ENCODE peak calls at places on chromosome X, in ten cellular contexts. M, T, B, N, X, E, Q, O, D and Z are unnamed samples.

GRCh38 chrX:12241026-12241425 is 102.8 kb downstream of the FRMPD4 start:
- DNase-seq in N (no peak), B (no peak), D (no peak), E (no peak), Q (no peak), M (no peak), X (no peak), T (no peak), O (no peak), Z (no peak)

GRCh38 chrX:107718156-107718621 is 57.4 kb downstream of the TSC22D3 start:
- DNase-seq in N (peak), E (peak), O (no peak), X (peak), D (peak), M (peak), B (peak), Q (peak), T (peak), Z (no peak)

GRCh38 chrX:11755724-11756123 is 2.3 kb upstream of the MSL3 start:
- DNase-seq in M (no peak), B (no peak), E (no peak), Q (no peak), N (no peak), T (no peak), O (no peak), X (no peak), D (no peak), Z (no peak)

GRCh38 chrX:130981836-130982235 is 76.3 kb upstream of the ARHGAP36 start:
- DNase-seq in Q (no peak), N (no peak), M (no peak), D (no peak), T (no peak), O (no peak), E (no peak), X (no peak), B (no peak), Z (no peak)

GRCh38 chrX:96987228-96987627 is 103.5 kb downstream of the RPA4 start:
- DNase-seq in M (no peak), T (no peak), O (no peak), B (no peak), D (no peak), X (no peak), Q (no peak), E (no peak), N (no peak), Z (no peak)

GRCh38 chrX:15451913-15452312 is 41.2 kb downstream of the PIR start:
- DNase-seq in D (no peak), O (no peak), M (no peak), E (no peak), N (peak), X (no peak), B (peak), T (no peak), Q (no peak), Z (no peak)

GRCh38 chrX:455199-455598 is 68.5 kb upstream of the PPP2R3B start:
- DNase-seq in E (no peak), D (no peak), T (no peak), O (no peak), X (no peak), M (no peak), N (no peak), Q (no peak), B (peak), Z (no peak)

GRCh38 chrX:53711446-53711845 is 24.9 kb upstream of the HUWE1 start:
- DNase-seq in O (no peak), X (no peak), M (no peak), D (no peak), E (no peak), Q (no peak), B (no peak), N (no peak), T (no peak), Z (no peak)

GRCh38 chrX:72126539-72127140 is 5.1 kb downstream of the RTL5 start:
- DNase-seq in O (peak), D (peak), X (peak), T (peak), N (peak), E (peak), B (peak), Q (peak), M (peak), Z (peak)

GRCh38 chrX:10496345-10496965 is 123.9 kb downstream of the MID1 start:
- DNase-seq in N (no peak), E (no peak), B (no peak), T (no peak), X (no peak), Q (no peak), M (no peak), O (no peak), D (no peak), Z (no peak)

GRCh38 chrX:124388562-124388961 is 42.2 kb downstream of the SH2D1A start:
- DNase-seq in D (peak), N (peak), B (peak), X (peak), O (no peak), Q (peak), T (no peak), M (peak), E (peak), Z (no peak)

GRCh38 chrX:119411959-119412358 is 12.8 kb downstream of the SLC25A43 start:
- DNase-seq in O (no peak), Q (no peak), N (no peak), E (no peak), M (no peak), X (peak), B (no peak), D (peak), T (no peak), Z (no peak)

GRCh38 chrX:31279359-31279758 is 207.5 kb upstream of the FTHL17 start:
- DNase-seq in B (no peak), E (no peak), O (no peak), N (no peak), X (no peak), T (no peak), Q (no peak), D (peak), M (no peak), Z (no peak)

GRCh38 chrX:48893556-48894348 is 3.8 kb downstream of the TIMM17B start:
- DNase-seq in N (no peak), O (no peak), D (no peak), M (no peak), X (no peak), E (no peak), T (no peak), B (no peak), Q (no peak), Z (no peak)

GRCh38 chrX:65821721-65822496 is 154.5 kb downstream of the MSN start:
- DNase-seq in M (peak), D (no peak), X (peak), T (no peak), B (no peak), N (peak), Q (no peak), E (no peak), O (no peak), Z (peak)

GRCh38 chrX:109732780-109733657 is at the start of gene ACSL4:
- DNase-seq in E (peak), X (peak), Q (peak), T (peak), N (peak), M (peak), O (peak), B (peak), D (peak), Z (peak)

GRCh38 chrX:49276671-49277519 is 7.3 kb downstream of the PPP1R3F start:
- DNase-seq in T (no peak), Q (peak), E (no peak), N (no peak), X (peak), O (no peak), M (no peak), D (no peak), B (peak), Z (no peak)

GRCh38 chrX:68921937-68922456 is 93.2 kb downstream of the EFNB1 start:
- DNase-seq in N (no peak), B (no peak), Q (no peak), T (no peak), O (no peak), D (no peak), E (no peak), X (no peak), M (no peak), Z (no peak)

GRCh38 chrX:13684361-13684760 is 4.6 kb upstream of the RAB9A start:
- DNase-seq in T (no peak), X (no peak), E (no peak), N (no peak), B (no peak), M (no peak), D (no peak), O (no peak), Q (no peak), Z (no peak)

GRCh38 chrX:129984196-129984962 is 1.9 kb downstream of the BCORL1 start:
- DNase-seq in D (peak), B (peak), N (no peak), O (no peak), T (no peak), X (peak), M (peak), Q (no peak), E (peak), Z (peak)

GRCh38 chrX:23784487-23785301 is 1.7 kb downstream of the SAT1 start:
- DNase-seq in D (peak), N (no peak), X (no peak), M (no peak), B (no peak), T (no peak), O (no peak), E (no peak), Q (no peak), Z (no peak)

GRCh38 chrX:313546-313945 is 5.0 kb downstream of the GTPBP6 start:
- DNase-seq in O (no peak), N (no peak), Q (no peak), E (no peak), D (no peak), M (no peak), B (peak), T (no peak), X (no peak), Z (no peak)

GRCh38 chrX:115650916-115651315 is 89.9 kb downstream of the PLS3 start:
- DNase-seq in X (no peak), D (peak), B (no peak), T (no peak), N (no peak), E (peak), Q (peak), M (peak), O (no peak), Z (no peak)

GRCh38 chrX:123274796-123275195 is 90.7 kb downstream of the GRIA3 start:
- DNase-seq in T (no peak), X (no peak), B (no peak), N (no peak), E (no peak), M (no peak), Q (no peak), O (no peak), D (no peak), Z (no peak)

GRCh38 chrX:41922694-41923171 is 621 bp downstream of the CASK start:
- DNase-seq in X (peak), D (peak), B (no peak), Q (no peak), T (no peak), E (peak), O (peak), M (peak), N (peak), Z (no peak)

GRCh38 chrX:72540318-72540717 is 32.3 kb downstream of the HDAC8 start:
- DNase-seq in E (no peak), B (no peak), D (peak), N (no peak), X (no peak), T (no peak), O (no peak), Q (no peak), M (no peak), Z (no peak)

GRCh38 chrX:41475166-41475565 is 28.0 kb downstream of the NYX start:
- DNase-seq in M (no peak), B (no peak), X (no peak), N (no peak), E (peak), T (no peak), D (no peak), Q (no peak), O (no peak), Z (no peak)

GRCh38 chrX:105323951-105324350 is 103.5 kb upstream of the TEX13A start:
- DNase-seq in O (no peak), X (no peak), M (no peak), Q (no peak), D (no peak), N (no peak), T (no peak), B (no peak), E (no peak), Z (no peak)

GRCh38 chrX:123993326-123993725 is 31.8 kb downstream of the STAG2 start:
- DNase-seq in Q (no peak), T (no peak), M (no peak), X (no peak), D (no peak), N (no peak), O (no peak), B (no peak), E (no peak), Z (no peak)

GRCh38 chrX:148371251-148371650 is 129.2 kb upstream of the AFF2 start:
- DNase-seq in O (no peak), E (no peak), T (no peak), M (no peak), N (no peak), D (no peak), X (no peak), B (no peak), Q (no peak), Z (no peak)

GRCh38 chrX:17459008-17459407 is 84.0 kb downstream of the NHS start:
- DNase-seq in M (no peak), O (no peak), B (peak), X (no peak), T (no peak), N (peak), D (no peak), Q (peak), E (no peak), Z (no peak)

DNA sequence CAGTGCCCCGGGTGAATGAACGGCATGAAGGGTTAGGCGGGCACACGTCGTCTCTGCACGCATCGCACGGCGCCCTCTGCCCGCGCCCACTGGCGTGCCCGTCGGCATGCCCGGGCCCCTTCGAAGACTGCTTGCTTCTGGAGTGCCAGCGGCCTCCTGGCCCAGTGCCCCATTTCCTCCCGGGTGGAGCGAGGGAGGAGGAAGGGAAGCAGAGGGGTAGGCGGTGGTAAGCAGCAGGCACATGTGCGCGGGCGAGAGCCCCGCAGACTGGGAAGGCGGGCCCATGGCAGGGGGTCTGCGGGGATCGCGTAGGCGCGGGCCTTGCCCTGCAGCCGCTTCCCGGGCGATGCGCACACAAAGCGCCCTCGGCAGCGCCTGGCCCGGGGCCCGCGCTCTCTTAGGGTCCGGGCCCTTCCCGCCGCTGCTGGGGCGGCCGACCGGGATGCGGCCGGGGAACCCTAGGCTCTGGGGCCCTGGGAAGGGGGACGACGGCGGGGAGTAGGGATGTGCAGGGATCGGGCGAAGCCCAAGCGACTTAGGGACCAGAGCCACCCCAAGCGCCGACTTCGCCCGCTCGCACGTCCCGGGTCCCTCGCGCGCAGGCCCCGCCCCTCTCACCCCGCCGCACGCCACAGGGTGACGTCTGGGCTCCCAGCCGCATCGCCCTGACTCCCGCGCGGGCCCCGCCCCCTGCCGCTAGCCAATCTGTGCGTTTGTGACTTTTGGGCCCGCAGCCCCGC is 866 bp upstream of the EMD start:
- DNase-seq in T (no peak), D (no peak), N (no peak), O (no peak), M (peak), E (no peak), X (peak), Q (peak), B (peak), Z (peak)
- TF ChIP-seq POLR2AphosphoS5 in T (no peak), D (no peak), N (no peak), O (no peak), M (peak), E (peak), X (peak), Q (peak), B (no peak), Z (no peak)

GRCh38 chrX:19839770-19840254 is 47.6 kb downstream of the SH3KBP1 start:
- DNase-seq in B (no peak), N (no peak), M (no peak), T (no peak), E (no peak), X (no peak), O (no peak), D (no peak), Q (no peak), Z (no peak)

GRCh38 chrX:19836337-19836736 is 51.1 kb downstream of the SH3KBP1 start:
- DNase-seq in M (no peak), D (peak), O (no peak), N (no peak), B (no peak), Q (no peak), E (no peak), X (no peak), T (no peak), Z (no peak)

GRCh38 chrX:19842542-19842941 is 44.9 kb downstream of the SH3KBP1 start:
- DNase-seq in O (no peak), D (no peak), E (no peak), M (no peak), N (no peak), X (no peak), B (no peak), Q (no peak), T (no peak), Z (no peak)

DNA sequence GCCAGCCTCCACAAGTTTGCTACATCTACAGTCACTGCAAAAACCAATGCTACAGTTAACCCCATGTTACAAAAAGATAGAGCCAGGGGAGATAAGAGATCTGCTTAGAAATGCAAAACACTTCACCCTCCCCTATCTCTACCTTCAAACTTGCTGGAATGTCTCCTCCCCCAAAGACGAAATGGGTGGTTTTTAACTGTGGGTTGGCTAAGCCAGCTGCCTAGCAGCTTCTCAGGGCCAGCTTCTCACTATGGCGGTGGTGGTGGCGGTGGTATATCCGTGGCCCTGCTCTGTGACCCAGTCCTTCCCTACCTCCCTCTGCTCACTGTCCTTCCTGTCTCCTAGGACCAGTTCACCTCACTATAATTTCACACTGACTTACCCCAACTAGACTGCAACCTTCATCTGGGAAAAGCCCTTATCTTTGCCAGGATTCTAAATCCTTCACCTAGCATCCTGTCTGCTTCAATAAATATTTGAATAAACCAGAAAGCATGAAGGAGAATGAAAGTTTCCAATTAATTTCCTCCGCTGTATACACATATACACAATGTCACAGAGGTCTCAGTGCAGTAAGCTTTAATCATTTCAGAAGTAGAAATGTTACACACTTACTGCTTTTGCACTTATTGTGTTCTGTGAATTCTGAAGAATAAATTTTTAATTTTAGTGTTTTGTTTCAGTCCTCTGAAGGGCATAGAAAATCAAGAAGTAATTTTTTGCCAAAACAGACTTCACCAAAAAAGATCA is 46.3 kb downstream of the SH3KBP1 start:
- DNase-seq in M (no peak), E (no peak), Q (no peak), X (no peak), N (no peak), T (no peak), O (no peak), B (no peak), D (peak), Z (no peak)
- TF ChIP-seq POLR2A in M (no peak), E (no peak), Q (no peak), X (no peak), N (no peak), T (no peak), O (no peak), B (no peak), D (no peak), Z (peak)

DNA sequence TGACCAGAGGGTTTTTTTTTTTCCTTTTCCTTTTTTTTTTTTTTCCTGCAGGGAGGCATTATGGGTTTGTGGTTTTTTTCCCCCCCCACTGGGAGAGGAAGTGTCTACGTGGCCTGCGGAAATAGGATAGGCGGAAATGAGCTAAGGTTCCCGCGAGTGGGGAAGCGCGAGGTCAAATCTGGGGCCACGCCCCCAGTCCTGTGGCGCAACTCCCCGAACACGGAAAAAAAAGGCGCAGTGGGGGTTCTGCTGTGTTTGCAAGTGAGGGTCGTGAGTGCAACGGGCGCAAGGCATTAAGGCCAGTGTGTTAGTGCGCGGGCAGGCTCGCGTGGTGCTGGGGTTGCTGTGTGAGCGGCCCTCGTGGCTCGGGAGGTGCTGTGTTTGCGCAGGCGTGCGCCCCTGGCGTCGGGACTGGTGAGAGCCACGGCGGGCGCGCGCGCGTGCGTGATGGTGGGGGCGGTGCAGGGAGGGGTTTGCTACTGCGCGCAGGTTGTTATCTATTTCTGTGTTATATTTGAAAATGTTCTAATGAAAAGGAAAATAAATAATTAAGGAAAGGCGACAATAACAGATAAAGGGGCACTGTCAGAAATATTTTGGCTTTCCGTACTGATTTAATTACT is 685 bp upstream of the MORF4L2 start:
- DNase-seq in N (peak), T (peak), D (peak), B (peak), X (peak), E (peak), Q (peak), O (peak), M (peak), Z (peak)
- TF ChIP-seq POLR2AphosphoS5 in N (no peak), T (no peak), D (no peak), B (peak), X (peak), E (peak), Q (peak), O (peak), M (no peak), Z (peak)

GRCh38 chrX:51743179-51743957 is at the start of gene GSPT2:
- DNase-seq in M (peak), E (peak), B (peak), N (peak), T (no peak), D (peak), O (peak), Q (peak), X (peak), Z (peak)
- TF ChIP-seq POLR2A in M (peak), E (peak), B (no peak), N (no peak), T (no peak), D (peak), O (no peak), Q (no peak), X (no peak), Z (peak)

GRCh38 chrX:149650162-149650561 is 18.6 kb upstream of the TMEM185A start:
- DNase-seq in E (no peak), T (peak), O (no peak), B (no peak), N (no peak), M (no peak), Q (no peak), X (no peak), D (no peak), Z (no peak)
- TF ChIP-seq POLR2AphosphoS5 in E (no peak), T (no peak), O (no peak), B (no peak), N (no peak), M (no peak), Q (no peak), X (no peak), D (no peak), Z (no peak)

DNA sequence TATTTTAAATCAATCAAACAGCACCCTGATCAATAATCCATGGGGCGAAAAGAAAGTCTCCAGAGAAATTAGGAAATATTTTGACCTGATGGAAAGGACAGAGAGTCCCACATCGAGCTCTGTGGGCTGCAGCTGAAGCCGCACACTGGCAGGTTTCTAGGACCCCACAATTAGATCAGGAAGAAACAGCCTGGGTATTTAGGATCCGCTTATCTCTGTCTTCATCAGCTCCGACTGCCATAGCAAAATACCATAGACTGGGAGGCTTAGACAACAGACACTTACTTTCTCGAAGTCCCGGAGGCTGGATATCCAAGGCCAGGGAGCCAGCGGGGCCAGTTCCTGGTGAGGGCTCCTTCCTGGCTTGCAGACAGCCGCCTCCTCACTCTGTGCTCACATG is 36.4 kb downstream of the CCNQ start:
- DNase-seq in N (no peak), D (no peak), T (no peak), M (no peak), Q (no peak), X (no peak), B (no peak), E (no peak), O (no peak), Z (no peak)
- TF ChIP-seq POLR2A in N (no peak), D (no peak), T (no peak), M (no peak), Q (no peak), X (no peak), B (no peak), E (no peak), O (no peak), Z (no peak)

GRCh38 chrX:133973704-133974103 is 11.7 kb downstream of the GPC3 start:
- DNase-seq in Q (no peak), T (no peak), E (no peak), B (no peak), O (no peak), X (no peak), D (no peak), N (no peak), M (no peak), Z (no peak)
- TF ChIP-seq POLR2AphosphoS5 in Q (no peak), T (no peak), E (no peak), B (no peak), O (no peak), X (no peak), D (no peak), N (no peak), M (no peak), Z (no peak)